ENCODE peak calls at places on chromosomes 3 and 15, in six cellular contexts. V is natural killer cell treated with Interleukin-12 subunit alpha and Interleukin-12 subunit beta and Interleukin-15 and Interleukin-18, amount 100 ng/mL, for 72 hours; W is colonic mucosa; U is nephron progenitor cell; Z is stromal cell of bone marrow; J is AG04450. Y is an unnamed sample.

GRCh38 chr3:158918008-158918407 is 116.2 kb downstream of the MFSD1 start:
- DNase-seq in V (no peak), W (peak; percentile 48), U (peak; percentile 61), Z (peak; percentile 83), J (no peak), Y (peak; percentile 64)

GRCh38 chr3:112688819-112689218 is 47.9 kb upstream of the CCDC80 start:
- DNase-seq in V (no peak), W (no peak), U (no peak), Z (no peak), J (no peak), Y (no peak)

GRCh38 chr15:68228971-68229385 is 550 bp downstream of the CLN6 start:
- DNase-seq in V (no peak), W (no peak), U (no peak), Z (no peak), J (no peak), Y (no peak)

GRCh38 chr15:85748729-85749128 is 46.0 kb downstream of the KLHL25 start:
- DNase-seq in V (no peak), W (no peak), U (no peak), Z (no peak), J (no peak), Y (no peak)

GRCh38 chr3:179956416-179956830 is 80.3 kb downstream of the PEX5L start:
- DNase-seq in V (peak; percentile 61), W (no peak), U (no peak), Z (no peak), J (no peak), Y (no peak)

GRCh38 chr3:48002787-48003186 is 13.4 kb downstream of the MAP4 start:
- DNase-seq in V (no peak), W (no peak), U (no peak), Z (no peak), J (no peak), Y (no peak)

GRCh38 chr3:23113455-23114171 is 89.5 kb upstream of the UBE2E2 start:
- DNase-seq in V (no peak), W (no peak), U (no peak), Z (peak; percentile 75), J (no peak), Y (no peak)

GRCh38 chr3:81496407-81497104 is 264.9 kb downstream of the GBE1 start:
- DNase-seq in V (no peak), W (no peak), U (no peak), Z (no peak), J (no peak), Y (no peak)

GRCh38 chr3:104523136-104523535 is 843.6 kb upstream of the ALCAM start:
- DNase-seq in V (no peak), W (no peak), U (no peak), Z (peak; percentile 26), J (no peak), Y (no peak)

GRCh38 chr15:67091966-67092677 is 26.7 kb downstream of the SMAD3 start:
- DNase-seq in V (no peak), W (no peak), U (no peak), Z (no peak), J (no peak), Y (no peak)

GRCh38 chr3:186281172-186281571 is 80.9 kb downstream of the DGKG start:
- DNase-seq in V (no peak), W (no peak), U (no peak), Z (peak; percentile 88), J (peak; percentile 57), Y (no peak)

GRCh38 chr3:122094693-122095092 is 39.5 kb downstream of the CD86 start:
- DNase-seq in V (no peak), W (no peak), U (no peak), Z (no peak), J (no peak), Y (no peak)

GRCh38 chr3:141950572-141951493 is 74.4 kb downstream of the ATP1B3 start:
- DNase-seq in V (no peak), W (no peak), U (no peak), Z (no peak), J (no peak), Y (no peak)

GRCh38 chr3:118485693-118486092 is 549.0 kb downstream of the IGSF11 start:
- DNase-seq in V (no peak), W (no peak), U (no peak), Z (no peak), J (no peak), Y (no peak)

GRCh38 chr3:155031191-155031590 is 48.9 kb upstream of the MME start:
- DNase-seq in V (no peak), W (no peak), U (no peak), Z (no peak), J (no peak), Y (no peak)

GRCh38 chr3:178625053-178625600 is 88.9 kb downstream of the KCNMB2 start:
- DNase-seq in V (no peak), W (no peak), U (no peak), Z (no peak), J (no peak), Y (no peak)

GRCh38 chr3:146517684-146518435 is 26.5 kb downstream of the PLSCR1 start:
- DNase-seq in V (no peak), W (peak; percentile 53), U (no peak), Z (no peak), J (no peak), Y (no peak)

GRCh38 chr3:27141668-27142067 is 227.5 kb downstream of the NEK10 start:
- DNase-seq in V (no peak), W (no peak), U (no peak), Z (no peak), J (no peak), Y (no peak)

GRCh38 chr3:28867836-28868235 is 413.0 kb upstream of the RBMS3 start:
- DNase-seq in V (no peak), W (no peak), U (no peak), Z (no peak), J (no peak), Y (no peak)

GRCh38 chr3:44045476-44046275 is 196.0 kb upstream of the TOPAZ1 start:
- DNase-seq in V (no peak), W (peak; percentile 29), U (no peak), Z (no peak), J (no peak), Y (no peak)

GRCh38 chr3:185532881-185533280 is 19.5 kb downstream of the LIPH start:
- DNase-seq in V (no peak), W (no peak), U (no peak), Z (no peak), J (no peak), Y (no peak)

GRCh38 chr3:114632757-114633424 is 339.1 kb downstream of the TIGIT start:
- DNase-seq in V (no peak), W (no peak), U (no peak), Z (no peak), J (no peak), Y (no peak)

GRCh38 chr3:142046320-142047020 is 102.9 kb downstream of the TFDP2 start:
- DNase-seq in V (no peak), W (no peak), U (no peak), Z (no peak), J (no peak), Y (no peak)

GRCh38 chr3:62318752-62319569 is 54.4 kb downstream of the FEZF2 start:
- DNase-seq in V (peak; percentile 69), W (peak; percentile 80), U (peak; percentile 87), Z (peak; percentile 64), J (peak; percentile 55), Y (peak; percentile 90)

GRCh38 chr3:123853686-123854372 is 30.3 kb downstream of the MYLK start:
- DNase-seq in V (no peak), W (no peak), U (no peak), Z (no peak), J (no peak), Y (no peak)

GRCh38 chr15:99207672-99208071 is 41.7 kb downstream of the TTC23 start:
- DNase-seq in V (no peak), W (no peak), U (no peak), Z (no peak), J (no peak), Y (no peak)

GRCh38 chr3:194736277-194736895 is 50.7 kb downstream of the FAM43A start:
- DNase-seq in V (no peak), W (no peak), U (no peak), Z (no peak), J (no peak), Y (no peak)

GRCh38 chr15:73685981-73686380 is 1.8 kb downstream of the CD276 start:
- DNase-seq in V (no peak), W (no peak), U (no peak), Z (no peak), J (no peak), Y (no peak)

GRCh38 chr3:125398952-125399351 is 23.8 kb upstream of the ZNF148 start:
- DNase-seq in V (no peak), W (no peak), U (no peak), Z (no peak), J (no peak), Y (peak; percentile 27)

GRCh38 chr3:116863842-116864626 is 154.5 kb downstream of the TUSC7 start:
- DNase-seq in V (no peak), W (no peak), U (peak; percentile 9), Z (peak; percentile 40), J (peak; percentile 10), Y (peak; percentile 28)